ENCODE peak calls at places on chromosomes 3 and 15, in ten cellular contexts. One of them, this sample, is unnamed.

GRCh38 chr15:27686376-27686775 is 412.7 kb downstream of the OCA2 start:
- DNase-seq in AG10803: peak
- DNase-seq in choroid plexus epithelial cell: peak
- DNase-seq in pancreas: no peak
- DNase-seq in CD4-positive, CD25-positive, alpha-beta regulatory T cell: no peak
- DNase-seq in PC-3: peak
- DNase-seq in upper lobe of right lung: no peak
- DNase-seq in lower lobe of right lung: no peak
- DNase-seq in AG04450: no peak
- DNase-seq in OCI-LY7: no peak
- DNase-seq in this sample: no peak

GRCh38 chr3:16846373-16847078 is 38.2 kb upstream of the PLCL2 start:
- DNase-seq in AG10803: no peak
- DNase-seq in choroid plexus epithelial cell: no peak
- DNase-seq in pancreas: peak
- DNase-seq in CD4-positive, CD25-positive, alpha-beta regulatory T cell: no peak
- DNase-seq in PC-3: no peak
- DNase-seq in upper lobe of right lung: no peak
- DNase-seq in lower lobe of right lung: peak
- DNase-seq in AG04450: no peak
- DNase-seq in OCI-LY7: no peak
- DNase-seq in this sample: no peak

GRCh38 chr3:117846238-117846637 is 1136.7 kb downstream of the TUSC7 start:
- DNase-seq in AG10803: no peak
- DNase-seq in choroid plexus epithelial cell: peak
- DNase-seq in pancreas: no peak
- DNase-seq in CD4-positive, CD25-positive, alpha-beta regulatory T cell: no peak
- DNase-seq in PC-3: no peak
- DNase-seq in upper lobe of right lung: no peak
- DNase-seq in lower lobe of right lung: no peak
- DNase-seq in AG04450: no peak
- DNase-seq in OCI-LY7: no peak
- DNase-seq in this sample: no peak

GRCh38 chr15:61736792-61737191 is 323.5 kb downstream of the VPS13C start:
- DNase-seq in AG10803: no peak
- DNase-seq in choroid plexus epithelial cell: peak
- DNase-seq in pancreas: no peak
- DNase-seq in CD4-positive, CD25-positive, alpha-beta regulatory T cell: no peak
- DNase-seq in PC-3: no peak
- DNase-seq in upper lobe of right lung: no peak
- DNase-seq in lower lobe of right lung: no peak
- DNase-seq in AG04450: no peak
- DNase-seq in OCI-LY7: peak
- DNase-seq in this sample: no peak

GRCh38 chr15:75061272-75061671 is 37.9 kb downstream of the PPCDC start:
- DNase-seq in AG10803: peak
- DNase-seq in choroid plexus epithelial cell: peak
- DNase-seq in pancreas: peak
- DNase-seq in CD4-positive, CD25-positive, alpha-beta regulatory T cell: no peak
- DNase-seq in PC-3: no peak
- DNase-seq in upper lobe of right lung: no peak
- DNase-seq in lower lobe of right lung: no peak
- DNase-seq in AG04450: no peak
- DNase-seq in OCI-LY7: no peak
- DNase-seq in this sample: no peak

GRCh38 chr15:44673639-44674038 is 10.2 kb upstream of the SPG11 start:
- DNase-seq in AG10803: no peak
- DNase-seq in choroid plexus epithelial cell: no peak
- DNase-seq in pancreas: no peak
- DNase-seq in CD4-positive, CD25-positive, alpha-beta regulatory T cell: no peak
- DNase-seq in PC-3: no peak
- DNase-seq in upper lobe of right lung: no peak
- DNase-seq in lower lobe of right lung: no peak
- DNase-seq in AG04450: no peak
- DNase-seq in OCI-LY7: no peak
- DNase-seq in this sample: no peak

GRCh38 chr3:111895079-111895478 is 36.0 kb downstream of the PHLDB2 start:
- DNase-seq in AG10803: peak
- DNase-seq in choroid plexus epithelial cell: peak
- DNase-seq in pancreas: no peak
- DNase-seq in CD4-positive, CD25-positive, alpha-beta regulatory T cell: no peak
- DNase-seq in PC-3: peak
- DNase-seq in upper lobe of right lung: no peak
- DNase-seq in lower lobe of right lung: no peak
- DNase-seq in AG04450: no peak
- DNase-seq in OCI-LY7: peak
- DNase-seq in this sample: no peak

GRCh38 chr3:168165390-168166269 is 69.9 kb upstream of the GOLIM4 start:
- DNase-seq in AG10803: peak
- DNase-seq in choroid plexus epithelial cell: peak
- DNase-seq in pancreas: peak
- DNase-seq in CD4-positive, CD25-positive, alpha-beta regulatory T cell: no peak
- DNase-seq in PC-3: peak
- DNase-seq in upper lobe of right lung: no peak
- DNase-seq in lower lobe of right lung: no peak
- DNase-seq in AG04450: peak
- DNase-seq in OCI-LY7: peak
- DNase-seq in this sample: no peak

GRCh38 chr15:83108266-83109219 is 1.1 kb downstream of the TM6SF1 start:
- DNase-seq in AG10803: peak
- DNase-seq in choroid plexus epithelial cell: peak
- DNase-seq in pancreas: no peak
- DNase-seq in CD4-positive, CD25-positive, alpha-beta regulatory T cell: no peak
- DNase-seq in PC-3: no peak
- DNase-seq in upper lobe of right lung: peak
- DNase-seq in lower lobe of right lung: peak
- DNase-seq in AG04450: peak
- DNase-seq in OCI-LY7: peak
- DNase-seq in this sample: peak

GRCh38 chr3:101827211-101828174 is 21.8 kb upstream of the NFKBIZ start:
- DNase-seq in AG10803: peak
- DNase-seq in choroid plexus epithelial cell: peak
- DNase-seq in pancreas: peak
- DNase-seq in CD4-positive, CD25-positive, alpha-beta regulatory T cell: peak
- DNase-seq in PC-3: peak
- DNase-seq in upper lobe of right lung: peak
- DNase-seq in lower lobe of right lung: peak
- DNase-seq in AG04450: no peak
- DNase-seq in OCI-LY7: peak
- DNase-seq in this sample: peak

GRCh38 chr3:153038779-153039178 is 123.2 kb upstream of the RAP2B start:
- DNase-seq in AG10803: no peak
- DNase-seq in choroid plexus epithelial cell: peak
- DNase-seq in pancreas: no peak
- DNase-seq in CD4-positive, CD25-positive, alpha-beta regulatory T cell: no peak
- DNase-seq in PC-3: peak
- DNase-seq in upper lobe of right lung: no peak
- DNase-seq in lower lobe of right lung: no peak
- DNase-seq in AG04450: no peak
- DNase-seq in OCI-LY7: no peak
- DNase-seq in this sample: peak

GRCh38 chr15:28260722-28261121 is 61.3 kb downstream of the HERC2 start:
- DNase-seq in AG10803: no peak
- DNase-seq in choroid plexus epithelial cell: no peak
- DNase-seq in pancreas: no peak
- DNase-seq in CD4-positive, CD25-positive, alpha-beta regulatory T cell: no peak
- DNase-seq in PC-3: no peak
- DNase-seq in upper lobe of right lung: no peak
- DNase-seq in lower lobe of right lung: no peak
- DNase-seq in AG04450: no peak
- DNase-seq in OCI-LY7: no peak
- DNase-seq in this sample: no peak

DNA sequence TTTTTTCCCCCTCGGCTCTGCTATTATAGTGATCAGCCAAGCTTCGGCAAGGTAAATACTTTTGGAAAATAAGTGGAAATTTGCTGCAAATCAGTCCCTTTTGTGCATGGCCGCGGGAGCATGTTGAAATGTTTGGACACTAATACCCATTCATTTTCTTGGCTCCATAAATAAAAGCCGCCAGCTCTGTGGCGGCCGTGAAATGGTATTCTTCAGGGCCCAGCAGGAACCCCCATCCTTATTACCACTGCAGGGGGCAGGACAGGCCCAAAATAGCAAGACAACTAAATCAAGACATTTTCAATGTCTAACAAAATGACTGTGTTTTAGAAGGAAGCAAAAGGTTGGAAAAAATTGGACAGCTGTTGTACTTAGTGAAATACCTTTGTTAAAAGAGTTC is 362.3 kb downstream of the NR2F2 start:
- DNase-seq in AG10803: no peak
- DNase-seq in choroid plexus epithelial cell: no peak
- DNase-seq in pancreas: no peak
- DNase-seq in CD4-positive, CD25-positive, alpha-beta regulatory T cell: no peak
- DNase-seq in PC-3: no peak
- DNase-seq in upper lobe of right lung: no peak
- DNase-seq in lower lobe of right lung: no peak
- DNase-seq in AG04450: no peak
- DNase-seq in OCI-LY7: no peak
- DNase-seq in this sample: no peak
- H3K4me3 ChIP-seq in AG10803: no peak
- H3K4me3 ChIP-seq in choroid plexus epithelial cell: no peak
- H3K4me3 ChIP-seq in pancreas: no peak
- H3K4me3 ChIP-seq in CD4-positive, CD25-positive, alpha-beta regulatory T cell: no peak
- H3K4me3 ChIP-seq in PC-3: no peak
- H3K4me3 ChIP-seq in upper lobe of right lung: no peak
- H3K4me3 ChIP-seq in lower lobe of right lung: no peak
- H3K4me3 ChIP-seq in AG04450: no peak
- H3K4me3 ChIP-seq in OCI-LY7: no peak
- H3K4me3 ChIP-seq in this sample: no peak

GRCh38 chr3:79654019-79654418 is 113.8 kb downstream of the ROBO1 start:
- DNase-seq in AG10803: no peak
- DNase-seq in choroid plexus epithelial cell: no peak
- DNase-seq in pancreas: no peak
- DNase-seq in CD4-positive, CD25-positive, alpha-beta regulatory T cell: no peak
- DNase-seq in PC-3: peak
- DNase-seq in upper lobe of right lung: no peak
- DNase-seq in lower lobe of right lung: no peak
- DNase-seq in AG04450: no peak
- DNase-seq in OCI-LY7: no peak
- DNase-seq in this sample: no peak
- H3K4me3 ChIP-seq in AG10803: no peak
- H3K4me3 ChIP-seq in choroid plexus epithelial cell: no peak
- H3K4me3 ChIP-seq in pancreas: no peak
- H3K4me3 ChIP-seq in CD4-positive, CD25-positive, alpha-beta regulatory T cell: no peak
- H3K4me3 ChIP-seq in PC-3: no peak
- H3K4me3 ChIP-seq in upper lobe of right lung: no peak
- H3K4me3 ChIP-seq in lower lobe of right lung: no peak
- H3K4me3 ChIP-seq in AG04450: no peak
- H3K4me3 ChIP-seq in OCI-LY7: no peak
- H3K4me3 ChIP-seq in this sample: no peak

DNA sequence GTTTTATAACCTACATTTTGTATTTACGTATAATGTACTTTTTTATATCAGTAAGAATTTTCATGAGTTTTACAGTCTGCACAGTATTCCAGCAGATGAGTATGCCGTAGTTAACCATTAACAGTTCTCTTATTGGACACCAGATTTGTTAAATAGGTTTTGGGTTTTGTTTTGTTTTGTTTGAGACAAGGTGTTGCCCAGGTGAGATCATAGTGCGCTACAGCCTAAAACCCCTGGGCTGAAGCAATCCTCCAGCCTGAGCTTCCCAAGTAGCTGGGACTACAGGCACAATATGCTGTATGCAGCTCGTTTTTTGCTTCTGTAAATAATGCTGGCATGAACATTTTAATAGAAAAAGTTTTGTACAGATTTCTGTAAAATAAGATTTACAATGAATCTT is 88.6 kb upstream of the CHD2 start:
- DNase-seq in AG10803: no peak
- DNase-seq in choroid plexus epithelial cell: no peak
- DNase-seq in pancreas: peak
- DNase-seq in CD4-positive, CD25-positive, alpha-beta regulatory T cell: peak
- DNase-seq in PC-3: peak
- DNase-seq in upper lobe of right lung: no peak
- DNase-seq in lower lobe of right lung: no peak
- DNase-seq in AG04450: no peak
- DNase-seq in OCI-LY7: peak
- DNase-seq in this sample: no peak
- H3K4me3 ChIP-seq in AG10803: no peak
- H3K4me3 ChIP-seq in choroid plexus epithelial cell: no peak
- H3K4me3 ChIP-seq in pancreas: no peak
- H3K4me3 ChIP-seq in CD4-positive, CD25-positive, alpha-beta regulatory T cell: peak
- H3K4me3 ChIP-seq in PC-3: peak
- H3K4me3 ChIP-seq in upper lobe of right lung: peak
- H3K4me3 ChIP-seq in lower lobe of right lung: peak
- H3K4me3 ChIP-seq in AG04450: peak
- H3K4me3 ChIP-seq in OCI-LY7: peak
- H3K4me3 ChIP-seq in this sample: peak

GRCh38 chr3:123694377-123695147 is 109.7 kb upstream of the HACD2 start:
- DNase-seq in AG10803: no peak
- DNase-seq in choroid plexus epithelial cell: peak
- DNase-seq in pancreas: no peak
- DNase-seq in CD4-positive, CD25-positive, alpha-beta regulatory T cell: no peak
- DNase-seq in PC-3: no peak
- DNase-seq in upper lobe of right lung: no peak
- DNase-seq in lower lobe of right lung: no peak
- DNase-seq in AG04450: no peak
- DNase-seq in OCI-LY7: no peak
- DNase-seq in this sample: no peak

GRCh38 chr3:123696796-123697195 is 111.9 kb upstream of the HACD2 start:
- DNase-seq in AG10803: no peak
- DNase-seq in choroid plexus epithelial cell: no peak
- DNase-seq in pancreas: no peak
- DNase-seq in CD4-positive, CD25-positive, alpha-beta regulatory T cell: no peak
- DNase-seq in PC-3: no peak
- DNase-seq in upper lobe of right lung: no peak
- DNase-seq in lower lobe of right lung: no peak
- DNase-seq in AG04450: no peak
- DNase-seq in OCI-LY7: no peak
- DNase-seq in this sample: no peak

GRCh38 chr3:123695731-123696640 is 111.1 kb upstream of the HACD2 start:
- DNase-seq in AG10803: no peak
- DNase-seq in choroid plexus epithelial cell: no peak
- DNase-seq in pancreas: no peak
- DNase-seq in CD4-positive, CD25-positive, alpha-beta regulatory T cell: no peak
- DNase-seq in PC-3: no peak
- DNase-seq in upper lobe of right lung: no peak
- DNase-seq in lower lobe of right lung: no peak
- DNase-seq in AG04450: no peak
- DNase-seq in OCI-LY7: no peak
- DNase-seq in this sample: no peak

GRCh38 chr3:123693584-123693983 is 108.7 kb upstream of the HACD2 start:
- DNase-seq in AG10803: no peak
- DNase-seq in choroid plexus epithelial cell: no peak
- DNase-seq in pancreas: no peak
- DNase-seq in CD4-positive, CD25-positive, alpha-beta regulatory T cell: no peak
- DNase-seq in PC-3: no peak
- DNase-seq in upper lobe of right lung: no peak
- DNase-seq in lower lobe of right lung: no peak
- DNase-seq in AG04450: no peak
- DNase-seq in OCI-LY7: no peak
- DNase-seq in this sample: no peak

DNA sequence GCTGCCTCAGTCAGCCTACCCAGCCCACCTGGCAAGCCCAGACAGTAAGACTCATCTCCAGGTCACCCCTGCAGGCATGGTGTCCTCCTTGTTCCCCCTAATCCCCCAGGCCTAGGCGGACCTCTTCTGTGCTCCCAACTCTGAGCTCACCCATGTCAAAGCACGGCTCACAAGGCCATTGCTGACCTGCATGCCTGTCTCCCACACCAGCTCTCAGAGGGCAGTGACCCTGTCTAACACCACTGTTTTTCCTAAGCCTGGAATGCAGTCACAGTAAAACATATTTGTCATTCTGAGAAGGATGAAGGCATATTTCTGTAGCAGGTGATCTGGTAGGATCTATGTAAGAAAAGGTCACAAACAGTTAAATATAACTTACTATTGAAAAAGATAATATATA is 110.3 kb upstream of the HACD2 start:
- DNase-seq in AG10803: no peak
- DNase-seq in choroid plexus epithelial cell: peak
- DNase-seq in pancreas: no peak
- DNase-seq in CD4-positive, CD25-positive, alpha-beta regulatory T cell: no peak
- DNase-seq in PC-3: no peak
- DNase-seq in upper lobe of right lung: no peak
- DNase-seq in lower lobe of right lung: no peak
- DNase-seq in AG04450: no peak
- DNase-seq in OCI-LY7: no peak
- DNase-seq in this sample: no peak
- H3K4me3 ChIP-seq in AG10803: no peak
- H3K4me3 ChIP-seq in choroid plexus epithelial cell: no peak
- H3K4me3 ChIP-seq in pancreas: no peak
- H3K4me3 ChIP-seq in CD4-positive, CD25-positive, alpha-beta regulatory T cell: no peak
- H3K4me3 ChIP-seq in PC-3: no peak
- H3K4me3 ChIP-seq in upper lobe of right lung: no peak
- H3K4me3 ChIP-seq in lower lobe of right lung: peak
- H3K4me3 ChIP-seq in AG04450: peak
- H3K4me3 ChIP-seq in OCI-LY7: no peak
- H3K4me3 ChIP-seq in this sample: no peak

This sample was measured in Peyer's patch.